ENCODE peak calls at places on chromosomes 4 and X, in six cellular contexts. A, N, G, U, L and I are unnamed samples.

GRCh38 chrX:57595381-57595811 is 3.6 kb downstream of the ZXDB start:
- DNase-seq in A (no peak), N (peak; percentile 85), G (peak; percentile 46), U (no peak), L (peak; percentile 54), I (no peak)

GRCh38 chr4:140049024-140049923 is 104.7 kb downstream of the MAML3 start:
- DNase-seq in A (peak; percentile 57), N (peak; percentile 57), G (peak; percentile 44), U (peak; percentile 55), L (peak; percentile 59), I (peak; percentile 89)

GRCh38 chr4:77155631-77156345 is 1.2 kb upstream of the CCNG2 start:
- DNase-seq in A (no peak), N (no peak), G (no peak), U (no peak), L (peak; percentile 30), I (no peak)

GRCh38 chrX:149145845-149146285 is 359.2 kb downstream of the IDS start:
- DNase-seq in A (no peak), N (no peak), G (peak; percentile 32), U (no peak), L (no peak), I (no peak)

GRCh38 chr4:99705891-99706290 is 48.3 kb upstream of the C4orf54 start:
- DNase-seq in A (no peak), N (no peak), G (no peak), U (no peak), L (no peak), I (no peak)

GRCh38 chr4:6371827-6372226 is 100.6 kb downstream of the PPP2R2C start:
- DNase-seq in A (no peak), N (no peak), G (no peak), U (no peak), L (no peak), I (no peak)

GRCh38 chrX:103741879-103742278 is 31.2 kb downstream of the TMEM31 start:
- DNase-seq in A (no peak), N (no peak), G (no peak), U (no peak), L (no peak), I (no peak)

GRCh38 chrX:112834016-112834855 is 6.4 kb downstream of the AMOT start:
- DNase-seq in A (no peak), N (peak; percentile 77), G (peak; percentile 81), U (no peak), L (peak; percentile 15), I (no peak)

GRCh38 chr4:88352062-88352461 is 26.6 kb upstream of the HERC6 start:
- DNase-seq in A (no peak), N (peak; percentile 16), G (peak; percentile 34), U (peak; percentile 8), L (peak; percentile 34), I (no peak)

GRCh38 chr4:56728512-56728911 is 47.4 kb upstream of the HOPX start:
- DNase-seq in A (no peak), N (peak; percentile 92), G (peak; percentile 99), U (no peak), L (no peak), I (no peak)

GRCh38 chr4:153728151-153728550 is 31.7 kb downstream of the RNF175 start:
- DNase-seq in A (no peak), N (no peak), G (no peak), U (no peak), L (no peak), I (no peak)

GRCh38 chr4:62528874-62529273 is 1328.7 kb downstream of the ADGRL3 start:
- DNase-seq in A (no peak), N (no peak), G (peak; percentile 8), U (no peak), L (no peak), I (no peak)

GRCh38 chr4:80114732-80115265 is 41.8 kb upstream of the ANTXR2 start:
- DNase-seq in A (no peak), N (no peak), G (no peak), U (no peak), L (no peak), I (no peak)

GRCh38 chr4:165301833-165302232 is 25.6 kb upstream of the MSMO1 start:
- DNase-seq in A (no peak), N (peak; percentile 54), G (peak; percentile 71), U (no peak), L (no peak), I (no peak)

GRCh38 chrX:101191217-101191750 is 28.3 kb upstream of the DRP2 start:
- DNase-seq in A (peak; percentile 31), N (no peak), G (no peak), U (peak; percentile 64), L (peak; percentile 18), I (peak; percentile 63)

GRCh38 chr4:148998719-148999118 is 556.5 kb upstream of the NR3C2 start:
- DNase-seq in A (peak; percentile 23), N (peak; percentile 17), G (peak; percentile 1), U (peak; percentile 57), L (peak; percentile 36), I (peak; percentile 58)

GRCh38 chrX:53684415-53685192 is 1.9 kb downstream of the HUWE1 start:
- DNase-seq in A (no peak), N (no peak), G (no peak), U (no peak), L (no peak), I (no peak)

DNA sequence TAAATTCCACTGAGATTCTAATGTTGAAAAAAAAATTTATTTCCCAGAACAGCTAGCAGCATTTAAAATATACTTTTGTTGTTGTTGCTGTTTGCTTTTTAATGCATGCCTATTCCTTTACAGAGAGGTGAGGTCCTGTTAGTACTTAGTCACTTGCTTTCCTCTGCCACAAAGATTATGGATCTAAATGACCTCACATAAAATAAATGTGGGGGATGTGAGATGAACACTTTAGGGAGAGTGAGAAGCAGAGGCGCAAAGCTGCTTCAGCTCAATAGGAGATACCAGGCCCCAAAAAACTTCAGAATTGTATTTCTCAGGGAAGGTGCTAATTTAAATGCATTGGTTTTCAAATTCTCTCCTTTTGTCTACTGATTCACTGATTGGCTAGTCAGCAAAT is 4.0 kb downstream of the LDB2 start:
- DNase-seq in A (no peak), N (peak; percentile 47), G (peak; percentile 51), U (no peak), L (no peak), I (no peak)
- H2AFZ ChIP-seq in A (peak overlapping the region; percentile 85), N (no peak overlapping the region), G (no peak overlapping the region), U (no peak overlapping the region), L (no peak overlapping the region), I (no peak overlapping the region)

GRCh38 chr4:73258668-73259551 is at the start of gene ANKRD17:
- DNase-seq in A (peak; percentile 91), N (peak; percentile 91), G (peak; percentile 97), U (peak; percentile 96), L (peak; percentile 96), I (peak; percentile 93)

GRCh38 chr4:73257242-73257994 is 1.2 kb downstream of the ANKRD17 start:
- DNase-seq in A (peak; percentile 38), N (peak; percentile 85), G (peak; percentile 92), U (no peak), L (peak; percentile 87), I (peak; percentile 44)

GRCh38 chr4:73257995-73258667 is 467 bp downstream of the ANKRD17 start:
- DNase-seq in A (peak; percentile 40), N (peak; percentile 32), G (peak; percentile 68), U (peak; percentile 55), L (peak; percentile 37), I (peak; percentile 46)

DNA sequence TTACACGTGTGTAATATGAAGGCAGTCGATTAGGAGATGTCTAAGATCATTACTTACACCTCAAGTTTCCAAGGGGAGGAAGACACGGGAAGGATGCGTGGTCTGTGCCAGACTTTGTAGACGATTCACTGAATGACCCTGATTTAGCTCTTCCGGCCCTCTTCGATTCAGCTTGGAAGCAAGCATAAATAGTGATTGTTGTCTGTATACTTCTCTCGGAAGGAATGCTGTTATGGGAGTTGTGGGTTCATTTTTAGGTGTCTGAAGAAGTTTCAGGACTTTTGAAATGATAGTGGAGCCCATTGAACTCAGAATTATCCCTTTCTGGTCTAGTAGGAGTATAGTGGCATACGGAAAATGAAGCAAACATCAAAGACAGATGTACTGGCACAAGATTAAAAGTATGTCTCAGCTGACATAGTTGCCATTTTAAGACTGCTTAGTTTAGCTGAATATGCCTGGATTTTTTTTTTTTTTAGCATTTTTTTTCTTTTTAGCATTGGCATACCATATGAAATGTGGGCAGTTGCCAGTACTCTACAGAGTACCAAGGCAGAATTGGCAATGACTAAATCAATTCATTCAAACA is 1.0 kb upstream of the ANKRD17 start:
- DNase-seq in A (no peak), N (no peak), G (no peak), U (no peak), L (peak; percentile 39), I (no peak)
- H3K18ac ChIP-seq in A (peak overlapping the region; percentile 99), N (peak overlapping the region; percentile 68), G (peak overlapping the region; percentile 97), U (peak overlapping the region; percentile 62), L (peak overlapping the region; percentile 90), I (peak overlapping the region; percentile 97)

DNA sequence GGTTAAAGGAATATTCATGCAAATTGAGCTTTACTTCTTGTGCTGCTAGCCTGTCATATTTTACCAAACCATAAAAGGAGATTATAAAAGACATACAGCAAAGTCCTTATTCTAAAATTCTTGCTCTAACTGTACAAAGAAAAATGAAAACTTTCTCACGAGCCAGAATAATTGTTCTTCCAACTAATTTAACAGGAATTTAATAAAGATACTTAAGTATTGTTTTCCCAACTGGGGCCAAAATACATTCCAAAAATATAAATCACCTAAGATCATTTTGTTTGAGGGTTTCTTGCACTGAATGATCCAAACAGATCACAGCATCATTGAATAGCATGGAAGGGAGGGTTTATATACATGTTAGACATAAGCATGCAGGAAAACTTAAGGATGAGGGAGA is 127.1 kb upstream of the PCDH18 start:
- DNase-seq in A (no peak), N (peak; percentile 55), G (no peak), U (no peak), L (no peak), I (no peak)
- H2AFZ ChIP-seq in A (no peak overlapping the region), N (no peak overlapping the region), G (no peak overlapping the region), U (no peak overlapping the region), L (no peak overlapping the region), I (no peak overlapping the region)

GRCh38 chrX:107119281-107119680 is 659 bp upstream of the RBM41 start:
- DNase-seq in A (no peak), N (no peak), G (no peak), U (no peak), L (no peak), I (no peak)

GRCh38 chrX:107118322-107119147 is at the start of gene RBM41:
- DNase-seq in A (peak; percentile 30), N (peak; percentile 67), G (peak; percentile 72), U (peak; percentile 59), L (peak; percentile 62), I (peak; percentile 73)

GRCh38 chrX:107123750-107124149 is 5.1 kb upstream of the RBM41 start:
- DNase-seq in A (no peak), N (no peak), G (no peak), U (no peak), L (no peak), I (no peak)

DNA sequence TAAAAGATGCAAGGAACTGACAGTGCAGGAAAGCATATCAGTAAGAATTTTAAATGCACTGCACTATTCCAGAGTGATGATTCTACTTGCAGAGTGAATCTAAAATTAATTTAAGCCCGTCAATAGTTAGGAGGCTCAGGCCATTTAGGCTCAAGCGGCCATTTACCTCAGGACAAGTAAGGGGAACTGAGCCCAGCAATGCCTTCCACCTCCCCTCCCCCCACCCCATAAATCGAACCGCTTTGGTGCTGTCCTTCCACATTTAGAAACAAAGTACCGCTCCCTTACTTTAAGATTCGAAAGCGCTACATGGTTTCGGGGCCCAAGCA is 665 bp downstream of the RBM41 start:
- DNase-seq in A (peak; percentile 0), N (no peak), G (peak; percentile 9), U (no peak), L (no peak), I (no peak)
- H3K18ac ChIP-seq in A (no peak overlapping the region), N (no peak overlapping the region), G (no peak overlapping the region), U (no peak overlapping the region), L (no peak overlapping the region), I (no peak overlapping the region)